ENCODE peak calls at places on chromosomes 5 and 9, in four cellular contexts. N is HEK293T, S is ELR, J is astrocyte of the spinal cord. D is an unnamed sample.

GRCh38 chr9:118946669-118947068 is 422.6 kb downstream of the BRINP1 start:
- DNase-seq in J (no peak), S (no peak), N (no peak), D (no peak)

GRCh38 chr9:120327322-120327721 is 252.6 kb downstream of the CDK5RAP2 start:
- DNase-seq in N (no peak), S (no peak), J (no peak), D (no peak)

GRCh38 chr5:136629125-136629790 is 263.9 kb upstream of the TRPC7 start:
- DNase-seq in J (no peak), N (no peak), S (no peak), D (no peak)

GRCh38 chr5:57007349-57007748 is 55.4 kb upstream of the MIER3 start:
- DNase-seq in S (no peak), N (no peak), J (no peak), D (no peak)

GRCh38 chr9:104557179-104557634 is 11.8 kb upstream of the OR13C8 start:
- DNase-seq in N (no peak), S (no peak), J (no peak), D (no peak)

GRCh38 chr5:143316844-143317631 is 86.4 kb downstream of the NR3C1 start:
- DNase-seq in J (no peak), S (no peak), N (no peak), D (no peak)

GRCh38 chr9:134549336-134549735 is 92.3 kb upstream of the COL5A1 start:
- DNase-seq in S (no peak), N (no peak), J (no peak), D (no peak)

GRCh38 chr5:132067451-132067850 is 6.1 kb upstream of the CSF2 start:
- DNase-seq in J (no peak), S (no peak), N (no peak), D (no peak)

GRCh38 chr5:171308453-171309275 is at the start of gene TLX3:
- DNase-seq in S (no peak), J (no peak), N (peak), D (peak)

GRCh38 chr9:95129651-95130291 is 187.7 kb downstream of the FANCC start:
- DNase-seq in J (no peak), S (no peak), N (no peak), D (no peak)

GRCh38 chr9:3157011-3157410 is 313.1 kb upstream of the PUM3 start:
- DNase-seq in S (no peak), J (no peak), N (no peak), D (no peak)

GRCh38 chr5:167573274-167574127 is 717.9 kb upstream of the WWC1 start:
- DNase-seq in J (peak), N (no peak), S (peak), D (no peak)

GRCh38 chr5:139955053-139955605 is 88.0 kb downstream of the NRG2 start:
- DNase-seq in N (no peak), S (no peak), J (no peak), D (no peak)

GRCh38 chr5:170542691-170543275 is 39.0 kb downstream of the KCNIP1 start:
- DNase-seq in S (no peak), J (no peak), N (no peak), D (no peak)

GRCh38 chr9:89710689-89711088 is 105.9 kb downstream of the GADD45G start:
- DNase-seq in S (no peak), J (peak), N (no peak), D (no peak)

GRCh38 chr9:36925033-36925432 is 109.0 kb downstream of the PAX5 start:
- DNase-seq in J (no peak), N (no peak), S (peak), D (no peak)

GRCh38 chr9:123318961-123319421 is 37.0 kb upstream of the CRB2 start:
- DNase-seq in J (no peak), N (no peak), S (no peak), D (no peak)

GRCh38 chr5:172602712-172603289 is 38.3 kb upstream of the NEURL1B start:
- DNase-seq in J (no peak), N (no peak), S (no peak), D (no peak)

GRCh38 chr5:176132471-176133288 is 105.5 kb upstream of the SIMC1 start:
- DNase-seq in S (no peak), J (no peak), N (no peak), D (no peak)

GRCh38 chr5:179793470-179794139 is at the start of gene LTC4S:
- DNase-seq in S (no peak), J (peak), N (no peak), D (no peak)

GRCh38 chr9:86034863-86035734 is 64.3 kb downstream of the GOLM1 start:
- DNase-seq in S (peak), J (peak), N (peak), D (peak)

GRCh38 chr9:130128251-130128650 is 44.0 kb upstream of the NCS1 start:
- DNase-seq in N (no peak), S (peak), J (peak), D (no peak)

GRCh38 chr5:116452774-116453368 is 121.8 kb downstream of the SEMA6A start:
- DNase-seq in N (no peak), J (no peak), S (no peak), D (no peak)

GRCh38 chr5:151115272-151115905 is 34.6 kb upstream of the TNIP1 start:
- DNase-seq in J (peak), N (peak), S (peak), D (peak)

GRCh38 chr5:95846554-95847260 is 24.2 kb upstream of the GLRX start:
- DNase-seq in J (peak), S (peak), N (peak), D (peak)

GRCh38 chr9:121472361-121472910 is 27.2 kb downstream of the GGTA1 start:
- DNase-seq in S (no peak), J (no peak), N (no peak), D (no peak)

GRCh38 chr5:73066466-73066865 is 53.9 kb upstream of the TMEM171 start:
- DNase-seq in S (peak), N (no peak), J (peak), D (no peak)

GRCh38 chr5:22372376-22372775 is 480.8 kb downstream of the CDH12 start:
- DNase-seq in S (peak), J (peak), N (no peak), D (no peak)

GRCh38 chr5:124034963-124035362 is 523.0 kb downstream of the CSNK1G3 start:
- DNase-seq in S (no peak), J (no peak), N (no peak), D (no peak)

GRCh38 chr9:17906841-17907779 is 328.2 kb downstream of the SH3GL2 start:
- DNase-seq in J (no peak), N (no peak), S (no peak), D (no peak)

GRCh38 chr5:67581203-67581602 is 384.6 kb upstream of the CD180 start:
- DNase-seq in J (peak), N (no peak), S (no peak), D (no peak)

GRCh38 chr5:110572709-110573108 is 153.8 kb downstream of the TMEM232 start:
- DNase-seq in S (no peak), J (no peak), N (no peak), D (no peak)

GRCh38 chr9:16627967-16628366 is 242.5 kb downstream of the BNC2 start:
- DNase-seq in S (peak), J (peak), N (no peak), D (no peak)

GRCh38 chr9:137666505-137666809 is 47.7 kb downstream of the EHMT1 start:
- DNase-seq in N (no peak), S (no peak), J (no peak), D (no peak)

GRCh38 chr5:44663991-44664710 is 144.6 kb upstream of the MRPS30 start:
- DNase-seq in J (no peak), N (no peak), S (no peak), D (no peak)

D was measured in NCI-H2029.